ENCODE peak calls at places on chromosomes 2 and 18, in seven cellular contexts. One of them, this sample, is unnamed.

GRCh38 chr2:218501665-218502064 is 66.5 kb downstream of the USP37 start:
- DNase-seq in NAMALWA: no peak
- DNase-seq in activated T-helper 1 cell treated with anti-CD3 and anti-CD28 coated beads, Interleukin-2, amount 50 U/mL, for 16 hours: no peak
- DNase-seq in endothelial cell: no peak
- DNase-seq in foreskin fibroblast: peak
- DNase-seq in HEK293T: no peak
- DNase-seq in NCI-H1092: no peak
- DNase-seq in this sample: no peak

GRCh38 chr18:51183372-51184091 is 13.9 kb downstream of the MEX3C start:
- DNase-seq in NAMALWA: no peak
- DNase-seq in activated T-helper 1 cell treated with anti-CD3 and anti-CD28 coated beads, Interleukin-2, amount 50 U/mL, for 16 hours: no peak
- DNase-seq in endothelial cell: no peak
- DNase-seq in foreskin fibroblast: no peak
- DNase-seq in HEK293T: no peak
- DNase-seq in NCI-H1092: no peak
- DNase-seq in this sample: no peak

GRCh38 chr2:201448067-201448466 is 3.2 kb downstream of the TRAK2 start:
- DNase-seq in NAMALWA: no peak
- DNase-seq in activated T-helper 1 cell treated with anti-CD3 and anti-CD28 coated beads, Interleukin-2, amount 50 U/mL, for 16 hours: no peak
- DNase-seq in endothelial cell: no peak
- DNase-seq in foreskin fibroblast: no peak
- DNase-seq in HEK293T: no peak
- DNase-seq in NCI-H1092: no peak
- DNase-seq in this sample: no peak

GRCh38 chr2:62919041-62919440 is 131.6 kb upstream of the OTX1 start:
- DNase-seq in NAMALWA: no peak
- DNase-seq in activated T-helper 1 cell treated with anti-CD3 and anti-CD28 coated beads, Interleukin-2, amount 50 U/mL, for 16 hours: no peak
- DNase-seq in endothelial cell: no peak
- DNase-seq in foreskin fibroblast: no peak
- DNase-seq in HEK293T: no peak
- DNase-seq in NCI-H1092: no peak
- DNase-seq in this sample: no peak

GRCh38 chr2:9261231-9261883 is 54.7 kb downstream of the ASAP2 start:
- DNase-seq in NAMALWA: no peak
- DNase-seq in activated T-helper 1 cell treated with anti-CD3 and anti-CD28 coated beads, Interleukin-2, amount 50 U/mL, for 16 hours: no peak
- DNase-seq in endothelial cell: no peak
- DNase-seq in foreskin fibroblast: peak
- DNase-seq in HEK293T: no peak
- DNase-seq in NCI-H1092: no peak
- DNase-seq in this sample: no peak

GRCh38 chr2:32559136-32559535 is 68.7 kb upstream of the TTC27 start:
- DNase-seq in NAMALWA: no peak
- DNase-seq in activated T-helper 1 cell treated with anti-CD3 and anti-CD28 coated beads, Interleukin-2, amount 50 U/mL, for 16 hours: no peak
- DNase-seq in endothelial cell: no peak
- DNase-seq in foreskin fibroblast: peak
- DNase-seq in HEK293T: no peak
- DNase-seq in NCI-H1092: no peak
- DNase-seq in this sample: no peak

GRCh38 chr2:176154853-176155252 is 2.3 kb upstream of the HOXD3 start:
- DNase-seq in NAMALWA: no peak
- DNase-seq in activated T-helper 1 cell treated with anti-CD3 and anti-CD28 coated beads, Interleukin-2, amount 50 U/mL, for 16 hours: no peak
- DNase-seq in endothelial cell: no peak
- DNase-seq in foreskin fibroblast: no peak
- DNase-seq in HEK293T: no peak
- DNase-seq in NCI-H1092: no peak
- DNase-seq in this sample: no peak

GRCh38 chr2:209340522-209340921 is 83.3 kb upstream of the MAP2 start:
- DNase-seq in NAMALWA: no peak
- DNase-seq in activated T-helper 1 cell treated with anti-CD3 and anti-CD28 coated beads, Interleukin-2, amount 50 U/mL, for 16 hours: no peak
- DNase-seq in endothelial cell: no peak
- DNase-seq in foreskin fibroblast: no peak
- DNase-seq in HEK293T: no peak
- DNase-seq in NCI-H1092: no peak
- DNase-seq in this sample: no peak

GRCh38 chr2:20415511-20415918 is 31.4 kb upstream of the RHOB start:
- DNase-seq in NAMALWA: no peak
- DNase-seq in activated T-helper 1 cell treated with anti-CD3 and anti-CD28 coated beads, Interleukin-2, amount 50 U/mL, for 16 hours: no peak
- DNase-seq in endothelial cell: no peak
- DNase-seq in foreskin fibroblast: peak
- DNase-seq in HEK293T: no peak
- DNase-seq in NCI-H1092: no peak
- DNase-seq in this sample: peak